ENCODE peak calls at places on chromosomes 5 and 9, in ten cellular contexts. N, J, W, I, Q, F, B, S, D and E are unnamed samples.

GRCh38 chr5:139677404-139678282 is 29.5 kb downstream of the CXXC5 start:
- DNase-seq in N (no peak), J (no peak), W (no peak), I (no peak), Q (no peak), F (peak), B (no peak), S (no peak), D (peak), E (no peak)

GRCh38 chr9:133331221-133331620 is 4.8 kb downstream of the SURF6 start:
- DNase-seq in N (no peak), J (peak), W (no peak), I (no peak), Q (no peak), F (no peak), B (no peak), S (no peak), D (no peak), E (no peak)

GRCh38 chr9:94899464-94900221 is 173.1 kb downstream of the AOPEP start:
- DNase-seq in N (no peak), J (no peak), W (no peak), I (no peak), Q (no peak), F (no peak), B (no peak), S (no peak), D (no peak), E (no peak)

GRCh38 chr5:9722826-9723225 is 92.7 kb upstream of the TAS2R1 start:
- DNase-seq in N (no peak), J (no peak), W (no peak), I (no peak), Q (no peak), F (no peak), B (no peak), S (no peak), D (no peak), E (peak)

GRCh38 chr9:91361294-91362201 is at the start of gene AUH:
- DNase-seq in N (peak), J (peak), W (peak), I (peak), Q (peak), F (peak), B (peak), S (peak), D (peak), E (peak)

GRCh38 chr9:69324549-69325401 is at the start of gene ENTREP1:
- DNase-seq in N (no peak), J (no peak), W (peak), I (peak), Q (peak), F (peak), B (peak), S (no peak), D (peak), E (no peak)

GRCh38 chr5:13943691-13944090 is 797 bp downstream of the DNAH5 start:
- DNase-seq in N (no peak), J (no peak), W (no peak), I (no peak), Q (no peak), F (no peak), B (peak), S (no peak), D (peak), E (no peak)

GRCh38 chr5:107447587-107447986 is 223.2 kb downstream of the EFNA5 start:
- DNase-seq in N (no peak), J (no peak), W (no peak), I (no peak), Q (no peak), F (no peak), B (no peak), S (no peak), D (no peak), E (no peak)

GRCh38 chr5:38780950-38781349 is 64.9 kb upstream of the OSMR start:
- DNase-seq in N (no peak), J (no peak), W (peak), I (peak), Q (no peak), F (no peak), B (peak), S (peak), D (peak), E (peak)

GRCh38 chr9:92877531-92878430 is at the start of gene ZNF484:
- DNase-seq in N (peak), J (peak), W (peak), I (peak), Q (peak), F (peak), B (peak), S (peak), D (peak), E (peak)

GRCh38 chr5:157603333-157604190 is 28.0 kb upstream of the ADAM19 start:
- DNase-seq in N (no peak), J (peak), W (peak), I (peak), Q (no peak), F (no peak), B (no peak), S (peak), D (no peak), E (no peak)

GRCh38 chr5:116360008-116360853 is 214.4 kb downstream of the SEMA6A start:
- DNase-seq in N (no peak), J (no peak), W (no peak), I (peak), Q (no peak), F (no peak), B (peak), S (peak), D (peak), E (no peak)

GRCh38 chr5:108101105-108101504 is 280.8 kb downstream of the FBXL17 start:
- DNase-seq in N (no peak), J (no peak), W (no peak), I (no peak), Q (no peak), F (no peak), B (peak), S (peak), D (peak), E (peak)

GRCh38 chr9:78167356-78167755 is 68.5 kb upstream of the CEP78 start:
- DNase-seq in N (no peak), J (no peak), W (no peak), I (no peak), Q (no peak), F (no peak), B (peak), S (no peak), D (no peak), E (no peak)

GRCh38 chr5:178431777-178432155 is 158.4 kb downstream of the COL23A1 start:
- DNase-seq in N (no peak), J (no peak), W (no peak), I (no peak), Q (no peak), F (no peak), B (no peak), S (no peak), D (no peak), E (no peak)

GRCh38 chr9:36341936-36342577 is 58.0 kb downstream of the RNF38 start:
- DNase-seq in N (peak), J (no peak), W (no peak), I (no peak), Q (no peak), F (no peak), B (no peak), S (no peak), D (no peak), E (no peak)

GRCh38 chr5:84131372-84131771 is 253.3 kb downstream of the EDIL3 start:
- DNase-seq in N (no peak), J (no peak), W (no peak), I (peak), Q (no peak), F (no peak), B (peak), S (no peak), D (no peak), E (no peak)

GRCh38 chr5:170631471-170632195 is 127.8 kb downstream of the KCNIP1 start:
- DNase-seq in N (no peak), J (no peak), W (peak), I (peak), Q (no peak), F (peak), B (peak), S (no peak), D (peak), E (peak)

GRCh38 chr5:41776435-41776834 is 93.8 kb downstream of the OXCT1 start:
- DNase-seq in N (no peak), J (no peak), W (no peak), I (peak), Q (no peak), F (no peak), B (no peak), S (no peak), D (no peak), E (no peak)

GRCh38 chr5:77852514-77853352 is 76.6 kb upstream of the TBCA start:
- DNase-seq in N (peak), J (peak), W (peak), I (peak), Q (no peak), F (peak), B (peak), S (no peak), D (peak), E (peak)

GRCh38 chr9:20835364-20836286 is 151.6 kb downstream of the FOCAD start:
- DNase-seq in N (no peak), J (no peak), W (no peak), I (peak), Q (no peak), F (no peak), B (peak), S (no peak), D (peak), E (peak)

GRCh38 chr9:13688990-13689600 is 409.6 kb upstream of the MPDZ start:
- DNase-seq in N (no peak), J (no peak), W (peak), I (peak), Q (no peak), F (peak), B (peak), S (no peak), D (peak), E (peak)

GRCh38 chr5:17709011-17709710 is 74.9 kb downstream of the TAF11L14 start:
- DNase-seq in N (no peak), J (no peak), W (no peak), I (no peak), Q (no peak), F (no peak), B (no peak), S (no peak), D (no peak), E (no peak)

GRCh38 chr5:38716516-38716915 is 129.3 kb upstream of the OSMR start:
- DNase-seq in N (no peak), J (no peak), W (no peak), I (no peak), Q (no peak), F (no peak), B (no peak), S (no peak), D (no peak), E (no peak)